ENCODE peak calls at places on chromosomes 3 and 15, in ten cellular contexts. O is epithelial cell of esophagus, C is NCI-H1105, R is amygdala, D is B cell, A is HFF-Myc, I is EH, Y is GM19239, V is breast epithelium, E is AG09309. N is an unnamed sample.

GRCh38 chr3:172069473-172069872 is 30.1 kb downstream of the FNDC3B start:
- DNase-seq in A (no peak), D (no peak), V (no peak), O (no peak), I (no peak), E (no peak), C (no peak), Y (no peak), R (no peak), N (no peak)

GRCh38 chr3:72081456-72081855 is 296.5 kb upstream of the PROK2 start:
- DNase-seq in C (no peak), V (no peak), R (no peak), O (no peak), Y (no peak), D (no peak), A (no peak), I (no peak), E (no peak), N (no peak)

GRCh38 chr3:133293397-133294107 is 106.3 kb upstream of the BFSP2 start:
- DNase-seq in I (peak; percentile 24), Y (no peak), R (no peak), D (no peak), C (peak; percentile 26), V (no peak), E (no peak), O (no peak), A (no peak), N (no peak)

GRCh38 chr3:15860014-15860934 is 62.5 kb upstream of the ANKRD28 start:
- DNase-seq in V (peak; percentile 22), C (peak; percentile 55), A (peak; percentile 39), D (no peak), O (peak; percentile 47), E (no peak), R (peak; percentile 72), Y (peak; percentile 53), I (peak; percentile 59), N (peak; percentile 50)

GRCh38 chr3:175948041-175948440 is 1088.9 kb downstream of the NAALADL2 start:
- DNase-seq in C (peak; percentile 83), O (no peak), A (no peak), Y (no peak), I (no peak), E (no peak), D (no peak), R (no peak), V (no peak), N (no peak)

GRCh38 chr15:51243774-51244173 is 94.6 kb downstream of the CYP19A1 start:
- DNase-seq in Y (no peak), A (no peak), E (no peak), V (no peak), O (peak; percentile 79), D (no peak), I (no peak), C (no peak), R (no peak), N (no peak)

GRCh38 chr15:47188766-47189507 is 528.4 kb upstream of the SEMA6D start:
- DNase-seq in V (no peak), C (peak; percentile 20), E (no peak), I (no peak), D (no peak), O (no peak), R (no peak), Y (no peak), A (no peak), N (no peak)

GRCh38 chr3:58414538-58415197 is 19.0 kb downstream of the PDHB start:
- DNase-seq in E (no peak), O (peak; percentile 67), R (peak; percentile 23), A (peak; percentile 54), Y (peak; percentile 29), I (peak; percentile 70), C (peak; percentile 39), D (peak; percentile 55), V (no peak), N (no peak)

GRCh38 chr3:44104668-44105321 is 136.9 kb upstream of the TOPAZ1 start:
- DNase-seq in O (peak; percentile 96), Y (peak; percentile 24), R (no peak), E (peak; percentile 17), V (no peak), I (peak; percentile 49), A (peak; percentile 40), C (no peak), D (no peak), N (no peak)

GRCh38 chr15:43800286-43801136 is at the start of gene HYPK:
- DNase-seq in I (peak; percentile 91), E (peak; percentile 42), D (peak; percentile 92), R (peak; percentile 88), O (peak; percentile 91), V (peak; percentile 93), Y (peak; percentile 76), C (peak; percentile 65), A (peak; percentile 60), N (peak; percentile 91)

GRCh38 chr15:80694624-80695098 is 449 bp upstream of the ABHD17C start:
- DNase-seq in O (no peak), A (no peak), E (no peak), V (no peak), I (peak; percentile 61), Y (no peak), R (peak; percentile 7), C (no peak), D (peak; percentile 41), N (no peak)

GRCh38 chr3:32239638-32240550 is 1.4 kb downstream of the CMTM8 start:
- DNase-seq in V (no peak), C (peak; percentile 4), A (no peak), D (peak; percentile 53), R (no peak), E (no peak), O (peak; percentile 35), Y (no peak), I (no peak), N (no peak)

GRCh38 chr3:58952128-58952917 is 97.5 kb downstream of the CFAP20DC start:
- DNase-seq in A (no peak), V (no peak), R (no peak), D (no peak), E (no peak), I (peak; percentile 25), C (no peak), O (no peak), Y (peak; percentile 14), N (no peak)